ENCODE peak calls at places on chromosomes 12 and 14, in ten cellular contexts. C is WTC11, U is pulmonary artery endothelial cell, I is psoas muscle, L is NCI-H2029, D is mammary epithelial cell, P is NCI-H1105 treated with DMSO at 0.1 percent for 48 hours, N is esophagus squamous epithelium, S is tibial nerve, Y is EL. A is an unnamed sample.

GRCh38 chr14:63852817-63853730 is at the start of gene SYNE2:
- DNase-seq in C (peak), U (peak), I (peak), L (peak), D (peak), P (peak), N (no peak), S (peak), Y (peak), A (peak)

GRCh38 chr12:6056406-6057211 is 67.9 kb downstream of the VWF start:
- DNase-seq in C (peak), U (no peak), I (no peak), L (peak), D (no peak), P (no peak), N (no peak), S (no peak), Y (no peak), A (no peak)

GRCh38 chr12:62692884-62693283 is 226.3 kb downstream of the MON2 start:
- DNase-seq in C (no peak), U (no peak), I (no peak), L (no peak), D (peak), P (no peak), N (no peak), S (no peak), Y (peak), A (no peak)

GRCh38 chr14:58151701-58152568 is at the start of gene ARMH4:
- DNase-seq in C (peak), U (peak), I (peak), L (peak), D (peak), P (peak), N (no peak), S (peak), Y (peak), A (peak)

GRCh38 chr12:76199808-76200207 is 115.3 kb upstream of the NAP1L1 start:
- DNase-seq in C (no peak), U (no peak), I (no peak), L (no peak), D (peak), P (peak), N (no peak), S (no peak), Y (peak), A (no peak)

GRCh38 chr14:50619569-50620141 is 48.5 kb downstream of the SAV1 start:
- DNase-seq in C (no peak), U (peak), I (no peak), L (no peak), D (peak), P (peak), N (no peak), S (no peak), Y (peak), A (no peak)

GRCh38 chr12:109625131-109625559 is 51.6 kb downstream of the MVK start:
- DNase-seq in C (no peak), U (no peak), I (peak), L (no peak), D (peak), P (no peak), N (no peak), S (no peak), Y (peak), A (no peak)

GRCh38 chr12:104792570-104792969 is 165.5 kb downstream of the SLC41A2 start:
- DNase-seq in C (no peak), U (peak), I (no peak), L (no peak), D (peak), P (no peak), N (no peak), S (no peak), Y (peak), A (peak)

GRCh38 chr14:24095196-24096068 is 1.3 kb downstream of the PCK2 start:
- DNase-seq in C (peak), U (no peak), I (peak), L (no peak), D (peak), P (peak), N (no peak), S (peak), Y (peak), A (no peak)

GRCh38 chr14:73784065-73784987 is 67.3 kb upstream of the PTGR2 start:
- DNase-seq in C (no peak), U (no peak), I (no peak), L (no peak), D (peak), P (no peak), N (no peak), S (no peak), Y (peak), A (peak)

GRCh38 chr14:28759658-28760313 is 6.8 kb upstream of the FOXG1 start:
- DNase-seq in C (peak), U (no peak), I (no peak), L (no peak), D (no peak), P (no peak), N (no peak), S (no peak), Y (no peak), A (no peak)

GRCh38 chr14:47365248-47365647 is 310.2 kb downstream of the MDGA2 start:
- DNase-seq in C (no peak), U (no peak), I (no peak), L (no peak), D (no peak), P (no peak), N (no peak), S (no peak), Y (no peak), A (no peak)

GRCh38 chr12:42767998-42768397 is 178.5 kb upstream of the PRICKLE1 start:
- DNase-seq in C (no peak), U (no peak), I (no peak), L (no peak), D (no peak), P (no peak), N (no peak), S (no peak), Y (no peak), A (no peak)

GRCh38 chr14:91961297-91962220 is 14.1 kb upstream of the FBLN5 start:
- DNase-seq in C (no peak), U (no peak), I (no peak), L (no peak), D (no peak), P (no peak), N (no peak), S (no peak), Y (no peak), A (no peak)

GRCh38 chr14:24260026-24260779 is 2.8 kb downstream of the TGM1 start:
- DNase-seq in C (no peak), U (no peak), I (no peak), L (no peak), D (no peak), P (no peak), N (no peak), S (no peak), Y (no peak), A (no peak)

GRCh38 chr12:114430306-114430705 is 24.4 kb upstream of the TBX5 start:
- DNase-seq in C (no peak), U (no peak), I (no peak), L (no peak), D (no peak), P (no peak), N (no peak), S (no peak), Y (peak), A (no peak)

GRCh38 chr12:132479938-132480619 is 9.9 kb upstream of the FBRSL1 start:
- DNase-seq in C (no peak), U (no peak), I (peak), L (no peak), D (no peak), P (no peak), N (no peak), S (no peak), Y (no peak), A (no peak)

A was measured in sigmoid colon.